ENCODE peak calls at places on chromosomes 4 and X, in four cellular contexts. G is heart left ventricle, O is NCI-H1417, T is RPMI8226. X is an unnamed sample.

GRCh38 chrX:68999931-69000330 is 165.3 kb downstream of the PJA1 start:
- DNase-seq in G (no peak), O (no peak), T (no peak), X (no peak)

GRCh38 chr4:182089326-182089725 is 153.9 kb upstream of the TENM3 start:
- DNase-seq in G (no peak), O (no peak), T (peak), X (no peak)

GRCh38 chrX:154484255-154485149 is 1.9 kb downstream of the UBL4A start:
- DNase-seq in G (no peak), O (no peak), T (no peak), X (no peak)

GRCh38 chr4:165343353-165344191 is 16.1 kb downstream of the MSMO1 start:
- DNase-seq in G (no peak), O (peak), T (no peak), X (peak)

GRCh38 chrX:154419688-154420401 is 8.5 kb downstream of the TAFAZZIN start:
- DNase-seq in G (peak), O (no peak), T (no peak), X (no peak)

GRCh38 chr4:11165052-11165451 is 263.6 kb downstream of the HS3ST1 start:
- DNase-seq in G (no peak), O (no peak), T (no peak), X (no peak)

GRCh38 chr4:33882246-33882990 is 2361.9 kb downstream of the ARAP2 start:
- DNase-seq in G (no peak), O (no peak), T (no peak), X (no peak)

GRCh38 chr4:55251352-55251751 is 94.7 kb upstream of the SRD5A3 start:
- DNase-seq in G (no peak), O (no peak), T (no peak), X (no peak)

GRCh38 chr4:80489798-80490197 is 154.3 kb downstream of the CFAP299 start:
- DNase-seq in G (no peak), O (no peak), T (no peak), X (no peak)

GRCh38 chrX:122817321-122817720 is 366.8 kb upstream of the GRIA3 start:
- DNase-seq in G (no peak), O (no peak), T (no peak), X (no peak)

GRCh38 chr4:24583451-24584174 is 741 bp downstream of the DHX15 start:
- DNase-seq in G (peak), O (peak), T (peak), X (peak)

GRCh38 chrX:2592279-2592678 is 91.5 kb upstream of the DHRSX start:
- DNase-seq in G (no peak), O (no peak), T (no peak), X (no peak)

GRCh38 chrX:110215411-110215810 is 102.5 kb downstream of the AMMECR1 start:
- DNase-seq in G (no peak), O (no peak), T (no peak), X (no peak)

GRCh38 chr4:56803473-56803872 is 18.0 kb downstream of the SPINK2 start:
- DNase-seq in G (no peak), O (no peak), T (peak), X (peak)

GRCh38 chrX:150845091-150845490 is 53.4 kb downstream of the CD99L2 start:
- DNase-seq in G (no peak), O (no peak), T (no peak), X (no peak)

GRCh38 chrX:15202458-15203177 is 67.3 kb downstream of the ASB9 start:
- DNase-seq in G (no peak), O (no peak), T (no peak), X (no peak)

GRCh38 chrX:10634681-10635161 is 14.3 kb upstream of the MID1 start:
- DNase-seq in G (no peak), O (no peak), T (no peak), X (no peak)